ENCODE peak calls at places on chromosome 20, in six cellular contexts. One of them, this sample, is unnamed.

GRCh38 chr20:37343212-37343993 is 2.5 kb upstream of the SRC start:
- DNase-seq in thoracic aorta: no peak
- DNase-seq in ascending aorta: no peak
- DNase-seq in A673: no peak
- DNase-seq in small intestine: peak; percentile 97
- DNase-seq in pancreas: no peak
- DNase-seq in this sample: no peak

GRCh38 chr20:36366623-36367369 is 60.7 kb downstream of the DLGAP4 start:
- DNase-seq in ascending aorta: no peak
- DNase-seq in small intestine: no peak
- DNase-seq in A673: no peak
- DNase-seq in pancreas: no peak
- DNase-seq in thoracic aorta: no peak
- DNase-seq in this sample: no peak

GRCh38 chr20:3674995-3675900 is 6.6 kb downstream of the ADAM33 start:
- DNase-seq in thoracic aorta: no peak
- DNase-seq in pancreas: no peak
- DNase-seq in A673: peak; percentile 30
- DNase-seq in ascending aorta: no peak
- DNase-seq in small intestine: no peak
- DNase-seq in this sample: no peak

GRCh38 chr20:13777171-13777601 is 7.5 kb downstream of the ESF1 start:
- DNase-seq in pancreas: no peak
- DNase-seq in thoracic aorta: no peak
- DNase-seq in A673: peak; percentile 48
- DNase-seq in small intestine: no peak
- DNase-seq in ascending aorta: no peak
- DNase-seq in this sample: no peak

GRCh38 chr20:25360631-25361286 is 29.9 kb downstream of the ABHD12 start:
- DNase-seq in ascending aorta: no peak
- DNase-seq in thoracic aorta: no peak
- DNase-seq in pancreas: peak; percentile 22
- DNase-seq in small intestine: no peak
- DNase-seq in A673: no peak
- DNase-seq in this sample: no peak

GRCh38 chr20:38324159-38324558 is 20.2 kb downstream of the BPI start:
- DNase-seq in small intestine: no peak
- DNase-seq in A673: no peak
- DNase-seq in thoracic aorta: no peak
- DNase-seq in pancreas: no peak
- DNase-seq in ascending aorta: no peak
- DNase-seq in this sample: no peak

GRCh38 chr20:14310977-14311654 is 26.3 kb downstream of the FLRT3 start:
- DNase-seq in ascending aorta: no peak
- DNase-seq in pancreas: no peak
- DNase-seq in thoracic aorta: no peak
- DNase-seq in A673: no peak
- DNase-seq in small intestine: no peak
- DNase-seq in this sample: no peak

GRCh38 chr20:39800548-39800947 is 838.4 kb downstream of the DHX35 start:
- DNase-seq in A673: no peak
- DNase-seq in pancreas: peak; percentile 11
- DNase-seq in thoracic aorta: no peak
- DNase-seq in small intestine: no peak
- DNase-seq in ascending aorta: peak; percentile 65
- DNase-seq in this sample: peak; percentile 83

GRCh38 chr20:32966382-32966781 is 37.9 kb downstream of the SUN5 start:
- DNase-seq in small intestine: no peak
- DNase-seq in pancreas: no peak
- DNase-seq in ascending aorta: peak; percentile 45
- DNase-seq in thoracic aorta: no peak
- DNase-seq in A673: no peak
- DNase-seq in this sample: no peak

GRCh38 chr20:9311132-9311531 is 203.3 kb upstream of the LAMP5 start:
- DNase-seq in small intestine: no peak
- DNase-seq in pancreas: no peak
- DNase-seq in A673: no peak
- DNase-seq in ascending aorta: no peak
- DNase-seq in thoracic aorta: no peak
- DNase-seq in this sample: no peak

GRCh38 chr20:21832442-21833152 is 127.1 kb downstream of the PAX1 start:
- DNase-seq in pancreas: no peak
- DNase-seq in A673: peak; percentile 6
- DNase-seq in small intestine: no peak
- DNase-seq in ascending aorta: no peak
- DNase-seq in thoracic aorta: no peak
- DNase-seq in this sample: no peak

GRCh38 chr20:36275011-36275410 is 31.1 kb upstream of the DLGAP4 start:
- DNase-seq in pancreas: no peak
- DNase-seq in small intestine: no peak
- DNase-seq in ascending aorta: no peak
- DNase-seq in A673: no peak
- DNase-seq in thoracic aorta: no peak
- DNase-seq in this sample: no peak

GRCh38 chr20:4082406-4083102 is 67.2 kb upstream of the RNF24 start:
- DNase-seq in small intestine: no peak
- DNase-seq in pancreas: peak; percentile 21
- DNase-seq in thoracic aorta: no peak
- DNase-seq in ascending aorta: peak; percentile 79
- DNase-seq in A673: peak; percentile 52
- DNase-seq in this sample: peak; percentile 80

GRCh38 chr20:59646487-59646886 is 42.1 kb downstream of the PHACTR3 start:
- DNase-seq in thoracic aorta: no peak
- DNase-seq in ascending aorta: no peak
- DNase-seq in A673: no peak
- DNase-seq in small intestine: no peak
- DNase-seq in pancreas: no peak
- DNase-seq in this sample: no peak

GRCh38 chr20:36550797-36551299 is 9.5 kb downstream of the MYL9 start:
- DNase-seq in A673: no peak
- DNase-seq in ascending aorta: no peak
- DNase-seq in small intestine: no peak
- DNase-seq in pancreas: no peak
- DNase-seq in thoracic aorta: no peak
- DNase-seq in this sample: peak; percentile 69

GRCh38 chr20:39825524-39825923 is 863.4 kb downstream of the DHX35 start:
- DNase-seq in small intestine: no peak
- DNase-seq in thoracic aorta: no peak
- DNase-seq in pancreas: no peak
- DNase-seq in ascending aorta: no peak
- DNase-seq in A673: no peak
- DNase-seq in this sample: no peak

GRCh38 chr20:36468149-36469000 is 72.9 kb upstream of the MYL9 start:
- DNase-seq in A673: no peak
- DNase-seq in thoracic aorta: peak; percentile 31
- DNase-seq in pancreas: peak; percentile 79
- DNase-seq in ascending aorta: peak; percentile 84
- DNase-seq in small intestine: no peak
- DNase-seq in this sample: no peak

GRCh38 chr20:57948177-57948955 is 238.6 kb upstream of the PMEPA1 start:
- DNase-seq in A673: no peak
- DNase-seq in ascending aorta: no peak
- DNase-seq in thoracic aorta: no peak
- DNase-seq in pancreas: no peak
- DNase-seq in small intestine: no peak
- DNase-seq in this sample: no peak

GRCh38 chr20:57944988-57945387 is 235.2 kb upstream of the PMEPA1 start:
- DNase-seq in pancreas: no peak
- DNase-seq in ascending aorta: no peak
- DNase-seq in A673: no peak
- DNase-seq in small intestine: no peak
- DNase-seq in thoracic aorta: no peak
- DNase-seq in this sample: no peak

GRCh38 chr20:57946559-57947315 is 236.9 kb upstream of the PMEPA1 start:
- DNase-seq in A673: no peak
- DNase-seq in small intestine: peak; percentile 19
- DNase-seq in pancreas: no peak
- DNase-seq in thoracic aorta: no peak
- DNase-seq in ascending aorta: no peak
- DNase-seq in this sample: no peak

GRCh38 chr20:57950764-57951163 is 240.9 kb upstream of the PMEPA1 start:
- DNase-seq in thoracic aorta: no peak
- DNase-seq in small intestine: no peak
- DNase-seq in A673: no peak
- DNase-seq in ascending aorta: no peak
- DNase-seq in pancreas: no peak
- DNase-seq in this sample: no peak

DNA sequence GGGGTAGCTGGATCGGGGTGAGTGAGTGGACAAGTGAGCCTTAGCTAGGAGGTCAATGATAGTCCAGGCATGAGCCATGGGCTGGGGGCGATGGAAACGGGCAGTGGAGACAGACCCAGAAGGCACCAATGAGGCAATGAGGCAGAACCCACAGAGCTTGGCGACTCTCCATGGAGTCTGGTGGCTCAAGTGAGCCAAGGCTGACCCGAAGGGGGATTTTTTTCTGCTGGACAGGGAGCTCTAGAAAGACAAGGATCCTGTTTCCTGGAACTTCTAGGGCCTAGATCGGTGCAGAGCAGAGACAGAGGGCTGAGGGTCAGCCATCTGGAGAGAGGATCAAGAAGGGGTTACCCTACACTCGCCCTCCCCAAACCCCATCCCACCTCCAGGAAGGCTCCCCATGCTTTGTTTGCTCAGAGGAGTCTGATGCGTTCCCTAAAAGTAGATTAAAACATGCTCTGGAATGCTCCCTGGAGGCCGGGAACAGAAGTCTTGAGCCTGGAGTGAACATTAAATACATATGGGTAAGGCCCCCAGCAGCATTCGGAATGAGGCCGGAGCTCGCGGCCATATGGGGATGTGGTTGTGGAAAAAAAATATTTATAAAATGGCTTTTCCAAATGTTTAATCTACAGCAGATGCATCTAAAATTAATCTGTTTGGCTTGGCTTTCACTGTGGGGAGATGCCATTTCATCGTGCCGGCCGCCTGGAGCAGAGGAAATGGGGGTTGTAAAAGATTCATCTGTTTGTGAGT is 237.8 kb upstream of the PMEPA1 start:
- DNase-seq in A673: no peak
- DNase-seq in thoracic aorta: no peak
- DNase-seq in small intestine: no peak
- DNase-seq in ascending aorta: no peak
- DNase-seq in pancreas: no peak
- DNase-seq in this sample: no peak
- H3K27ac ChIP-seq in A673: no peak overlapping the region
- H3K27ac ChIP-seq in thoracic aorta: no peak overlapping the region
- H3K27ac ChIP-seq in small intestine: no peak overlapping the region
- H3K27ac ChIP-seq in ascending aorta: no peak overlapping the region
- H3K27ac ChIP-seq in pancreas: no peak overlapping the region
- H3K27ac ChIP-seq in this sample: no peak overlapping the region

GRCh38 chr20:41573955-41574354 is 44.2 kb downstream of the CHD6 start:
- DNase-seq in A673: no peak
- DNase-seq in small intestine: no peak
- DNase-seq in ascending aorta: no peak
- DNase-seq in pancreas: no peak
- DNase-seq in thoracic aorta: no peak
- DNase-seq in this sample: no peak
- H3K9me3 ChIP-seq in A673: peaks cover 15% of the 10 kb centered on the region
- H3K9me3 ChIP-seq in small intestine: no peaks in the 10 kb centered on the region
- H3K9me3 ChIP-seq in ascending aorta: no peaks in the 10 kb centered on the region
- H3K9me3 ChIP-seq in pancreas: no peaks in the 10 kb centered on the region
- H3K9me3 ChIP-seq in thoracic aorta: peaks cover 7% of the 10 kb centered on the region
- H3K9me3 ChIP-seq in this sample: no peaks in the 10 kb centered on the region

DNA sequence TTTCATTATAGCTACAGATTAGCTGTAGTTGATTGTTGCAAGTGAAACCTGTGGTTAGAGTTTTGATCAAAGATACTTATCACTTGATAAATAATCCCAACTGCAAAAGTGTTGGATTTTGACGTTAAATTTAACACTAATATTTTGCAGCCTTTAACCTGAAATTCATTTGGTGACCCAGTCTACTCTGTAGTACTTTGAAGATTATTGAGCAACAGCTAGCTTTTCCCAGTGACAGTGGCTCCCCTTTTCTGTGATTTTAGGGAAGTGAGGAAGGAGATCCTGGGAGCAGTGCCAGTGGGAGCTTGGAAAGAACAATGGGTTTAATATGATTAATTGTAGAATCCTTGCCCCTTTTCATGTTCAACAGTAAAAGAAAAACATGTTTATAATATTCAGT is 76.9 kb downstream of the NCOA3 start:
- DNase-seq in pancreas: no peak
- DNase-seq in A673: no peak
- DNase-seq in thoracic aorta: no peak
- DNase-seq in small intestine: no peak
- DNase-seq in ascending aorta: no peak
- DNase-seq in this sample: no peak
- H3K4me1 ChIP-seq in pancreas: peaks cover 47% of the 10 kb centered on the region
- H3K4me1 ChIP-seq in A673: peaks cover 54% of the 10 kb centered on the region
- H3K4me1 ChIP-seq in thoracic aorta: peaks cover 38% of the 10 kb centered on the region
- H3K4me1 ChIP-seq in small intestine: no peaks in the 10 kb centered on the region
- H3K4me1 ChIP-seq in ascending aorta: peaks cover 30% of the 10 kb centered on the region
- H3K4me1 ChIP-seq in this sample: peaks cover 6% of the 10 kb centered on the region

GRCh38 chr20:62924567-62925419 is 1.5 kb downstream of the DIDO1 start:
- DNase-seq in A673: peak; percentile 37
- DNase-seq in small intestine: peak; percentile 67
- DNase-seq in ascending aorta: no peak
- DNase-seq in thoracic aorta: no peak
- DNase-seq in pancreas: no peak
- DNase-seq in this sample: no peak
- H3K27ac ChIP-seq in A673: peak overlapping the region; percentile 93
- H3K27ac ChIP-seq in small intestine: peak overlapping the region; percentile 95
- H3K27ac ChIP-seq in ascending aorta: peak overlapping the region; percentile 98
- H3K27ac ChIP-seq in thoracic aorta: peak overlapping the region; percentile 96
- H3K27ac ChIP-seq in pancreas: peak overlapping the region; percentile 97
- H3K27ac ChIP-seq in this sample: peak overlapping the region; percentile 100

GRCh38 chr20:53833333-53834043 is 236.9 kb downstream of the BCAS1 start:
- DNase-seq in small intestine: no peak
- DNase-seq in pancreas: no peak
- DNase-seq in ascending aorta: no peak
- DNase-seq in thoracic aorta: no peak
- DNase-seq in A673: no peak
- DNase-seq in this sample: no peak
- H3K9me3 ChIP-seq in small intestine: no peaks in the 10 kb centered on the region
- H3K9me3 ChIP-seq in pancreas: no peaks in the 10 kb centered on the region
- H3K9me3 ChIP-seq in ascending aorta: no peaks in the 10 kb centered on the region
- H3K9me3 ChIP-seq in thoracic aorta: no peaks in the 10 kb centered on the region
- H3K9me3 ChIP-seq in A673: no peaks in the 10 kb centered on the region
- H3K9me3 ChIP-seq in this sample: no peaks in the 10 kb centered on the region

GRCh38 chr20:44050925-44051660 is 135.9 kb downstream of the JPH2 start:
- DNase-seq in pancreas: no peak
- DNase-seq in A673: no peak
- DNase-seq in ascending aorta: no peak
- DNase-seq in thoracic aorta: no peak
- DNase-seq in small intestine: no peak
- DNase-seq in this sample: no peak
- H3K4me1 ChIP-seq in pancreas: no peaks in the 10 kb centered on the region
- H3K4me1 ChIP-seq in A673: no peaks in the 10 kb centered on the region
- H3K4me1 ChIP-seq in ascending aorta: no peaks in the 10 kb centered on the region
- H3K4me1 ChIP-seq in thoracic aorta: no peaks in the 10 kb centered on the region
- H3K4me1 ChIP-seq in small intestine: no peaks in the 10 kb centered on the region
- H3K4me1 ChIP-seq in this sample: no peaks in the 10 kb centered on the region